ENCODE peak calls at places on chromosomes 4 and X, in seven cellular contexts. H, M, I, V, D, Q and F are unnamed samples.

GRCh38 chr4:72468904-72469502 is 100.0 kb downstream of the ADAMTS3 start:
- DNase-seq in V (no peak), Q (no peak), I (no peak), D (peak), H (no peak), M (no peak), F (no peak)

GRCh38 chr4:30269850-30270249 is 450.3 kb upstream of the PCDH7 start:
- DNase-seq in V (peak), Q (no peak), D (no peak), I (no peak), M (no peak), H (no peak), F (no peak)

GRCh38 chr4:7765676-7766075 is 174.0 kb downstream of the AFAP1 start:
- DNase-seq in H (peak), V (no peak), Q (no peak), M (no peak), I (no peak), D (no peak), F (no peak)

GRCh38 chr4:115110191-115111166 is 2.9 kb downstream of the NDST4 start:
- DNase-seq in I (no peak), D (no peak), Q (no peak), M (no peak), H (no peak), V (peak), F (no peak)

GRCh38 chrX:64204701-64205440 is 637 bp downstream of the AMER1 start:
- DNase-seq in I (no peak), D (peak), H (peak), V (peak), M (no peak), Q (no peak), F (peak)

GRCh38 chr4:147793569-147793968 is 61.7 kb downstream of the ARHGAP10 start:
- DNase-seq in V (no peak), M (no peak), Q (no peak), D (peak), H (no peak), I (no peak), F (no peak)

GRCh38 chr4:83114576-83114975 is at the start of gene PLAC8:
- DNase-seq in D (no peak), V (no peak), Q (no peak), M (no peak), H (no peak), I (no peak), F (peak)

GRCh38 chr4:186621959-186622553 is 66.7 kb upstream of the MTNR1A start:
- DNase-seq in V (no peak), H (no peak), D (peak), M (no peak), I (no peak), Q (no peak), F (no peak)

GRCh38 chr4:138522366-138522765 is 280.2 kb upstream of the SLC7A11 start:
- DNase-seq in I (no peak), H (no peak), Q (no peak), M (no peak), V (peak), D (peak), F (no peak)

GRCh38 chr4:153115322-153116100 is 88.7 kb upstream of the TRIM2 start:
- DNase-seq in M (peak), H (no peak), V (no peak), D (peak), I (peak), Q (no peak), F (peak)